ENCODE peak calls at places on chromosome 21, in five cellular contexts. O is heart left ventricle; P is CD4-positive, alpha-beta memory T cell; K is mucosa of descending colon; W is cardiac muscle cell. X is an unnamed sample.

GRCh38 chr21:27104749-27105439 is 138.0 kb upstream of the ADAMTS5 start:
- DNase-seq in O (no peak), P (no peak), K (no peak), W (peak), X (peak)

GRCh38 chr21:43906585-43907370 is 41.8 kb downstream of the AGPAT3 start:
- DNase-seq in O (no peak), P (no peak), K (no peak), W (no peak), X (no peak)

GRCh38 chr21:41677671-41678015 is 89.2 kb downstream of the RIPK4 start:
- DNase-seq in O (no peak), P (no peak), K (no peak), W (no peak), X (no peak)

GRCh38 chr21:32538147-32538792 is 47.1 kb downstream of the TCP10L start:
- DNase-seq in O (no peak), P (peak), K (no peak), W (no peak), X (peak)

GRCh38 chr21:26909972-26910371 is 56.9 kb downstream of the ADAMTS5 start:
- DNase-seq in O (no peak), P (no peak), K (no peak), W (peak), X (peak)

GRCh38 chr21:42125571-42126544 is 54.7 kb downstream of the UMODL1 start:
- DNase-seq in O (peak), P (no peak), K (no peak), W (peak), X (peak)

GRCh38 chr21:44082648-44083436 is 24.4 kb upstream of the PWP2 start:
- DNase-seq in O (no peak), P (no peak), K (no peak), W (no peak), X (no peak)

GRCh38 chr21:41491412-41491811 is 16.5 kb downstream of the TMPRSS2 start:
- DNase-seq in O (no peak), P (no peak), K (no peak), W (no peak), X (no peak)

GRCh38 chr21:17783816-17784598 is 35.1 kb downstream of the C21orf91 start:
- DNase-seq in O (no peak), P (peak), K (no peak), W (no peak), X (no peak)

GRCh38 chr21:16865612-16866011 is 647.2 kb upstream of the CXADR start:
- DNase-seq in O (no peak), P (no peak), K (no peak), W (no peak), X (peak)

GRCh38 chr21:31813873-31814272 is 58.9 kb upstream of the HUNK start:
- DNase-seq in O (no peak), P (no peak), K (no peak), W (no peak), X (no peak)

GRCh38 chr21:41877901-41878830 is 978 bp downstream of the PRDM15 start:
- DNase-seq in O (no peak), P (peak), K (peak), W (peak), X (peak)

GRCh38 chr21:15520811-15521643 is 208.8 kb upstream of the USP25 start:
- DNase-seq in O (no peak), P (peak), K (no peak), W (no peak), X (peak)

GRCh38 chr21:32741336-32741735 is 13.5 kb upstream of the SYNJ1 start:
- DNase-seq in O (no peak), P (no peak), K (no peak), W (no peak), X (no peak)

GRCh38 chr21:35249636-35250035 is 200.5 kb upstream of the RUNX1 start:
- DNase-seq in O (no peak), P (no peak), K (no peak), W (no peak), X (no peak)

GRCh38 chr21:26965567-26966359 is 1.1 kb downstream of the ADAMTS5 start:
- DNase-seq in O (peak), P (no peak), K (peak), W (peak), X (peak)

GRCh38 chr21:35651166-35651565 is 409.2 kb downstream of the SETD4 start:
- DNase-seq in O (no peak), P (no peak), K (no peak), W (no peak), X (no peak)

GRCh38 chr21:27320868-27321267 is 354.0 kb upstream of the ADAMTS5 start:
- DNase-seq in O (no peak), P (no peak), K (no peak), W (no peak), X (no peak)

GRCh38 chr21:14814282-14814681 is 250.5 kb downstream of the NRIP1 start:
- DNase-seq in O (no peak), P (no peak), K (no peak), W (no peak), X (no peak)

GRCh38 chr21:14754259-14754604 is 208.1 kb upstream of the SAMSN1 start:
- DNase-seq in O (no peak), P (no peak), K (no peak), W (no peak), X (no peak)

GRCh38 chr21:41663805-41664788 is 102.8 kb downstream of the RIPK4 start:
- DNase-seq in O (no peak), P (no peak), K (peak), W (no peak), X (peak)

GRCh38 chr21:29208666-29209059 is 78.2 kb downstream of the MAP3K7CL start:
- DNase-seq in O (no peak), P (no peak), K (no peak), W (peak), X (peak)
- H3K4me3 ChIP-seq in O (no peak), P (no peak), K (no peak), W (no peak), X (no peak)

DNA sequence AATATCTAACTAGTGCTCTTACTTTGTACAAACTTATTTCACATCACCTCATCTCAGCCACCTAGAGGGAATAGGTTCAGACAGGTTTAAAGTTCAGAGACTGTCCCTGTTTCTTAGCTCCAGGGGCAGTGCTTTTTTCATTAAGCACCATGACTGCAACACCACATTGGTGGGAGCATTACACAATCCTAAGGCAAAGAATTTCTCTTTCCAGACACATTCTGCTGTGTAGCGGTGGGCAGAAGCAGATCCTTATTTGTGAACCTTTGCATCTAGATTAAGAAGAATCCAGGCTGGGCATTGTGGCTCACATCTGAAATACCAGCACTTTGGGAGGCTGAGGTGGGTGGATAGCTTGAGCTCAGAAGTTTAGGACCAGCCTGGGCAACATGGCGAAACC is 16.1 kb downstream of the LCA5L start:
- DNase-seq in O (no peak), P (no peak), K (no peak), W (no peak), X (peak)
- H3K4me3 ChIP-seq in O (no peak), P (no peak), K (no peak), W (no peak), X (no peak)

GRCh38 chr21:25887646-25888321 is 153.0 kb downstream of the GABPA start:
- DNase-seq in O (no peak), P (no peak), K (no peak), W (no peak), X (no peak)
- H3K4me3 ChIP-seq in O (no peak), P (no peak), K (no peak), W (no peak), X (no peak)

GRCh38 chr21:38489283-38489677 is 9.0 kb downstream of the ERG start:
- DNase-seq in O (no peak), P (no peak), K (no peak), W (no peak), X (no peak)
- H3K4me3 ChIP-seq in O (no peak), P (no peak), K (no peak), W (no peak), X (no peak)

DNA sequence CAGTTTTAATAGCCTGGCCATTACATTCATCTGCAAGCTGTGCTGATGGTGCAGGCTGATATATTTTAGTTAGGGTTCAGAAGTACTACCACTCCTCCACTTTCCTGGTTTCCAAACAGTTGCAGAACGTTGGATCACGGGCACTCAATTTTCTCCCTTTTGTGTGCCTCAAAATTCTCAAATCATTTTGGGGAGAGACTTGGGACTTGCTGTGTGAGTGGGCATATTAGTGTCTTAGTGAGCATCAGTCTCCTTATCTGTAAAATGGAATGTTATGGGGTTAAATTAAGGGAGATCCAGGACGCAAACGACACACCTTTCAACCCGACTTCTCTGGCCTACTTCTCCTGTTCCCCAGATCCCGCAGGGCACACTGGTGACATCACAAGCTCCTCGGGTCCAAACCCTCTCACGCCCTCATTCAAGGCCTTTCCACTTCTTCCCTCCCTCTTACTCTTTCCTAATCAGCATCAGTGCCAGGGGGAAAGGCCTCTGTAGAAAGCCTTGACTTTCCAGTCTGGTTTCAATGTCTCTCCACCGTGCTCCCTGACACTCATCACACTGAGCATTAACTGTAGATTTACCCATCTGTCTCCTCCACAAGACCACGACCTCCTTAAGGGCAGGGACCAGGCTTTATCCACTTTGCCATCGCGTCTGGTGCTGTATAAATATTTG is 1.2 kb downstream of the PIGP start:
- DNase-seq in O (no peak), P (no peak), K (peak), W (peak), X (peak)
- H3K4me3 ChIP-seq in O (peak), P (peak), K (peak), W (peak), X (peak)

GRCh38 chr21:38914071-38914491 is 108.4 kb downstream of the ETS2 start:
- DNase-seq in O (no peak), P (no peak), K (no peak), W (no peak), X (no peak)

GRCh38 chr21:38911523-38912354 is 106.0 kb downstream of the ETS2 start:
- DNase-seq in O (no peak), P (no peak), K (no peak), W (no peak), X (no peak)

GRCh38 chr21:38913120-38913975 is 107.6 kb downstream of the ETS2 start:
- DNase-seq in O (peak), P (no peak), K (peak), W (peak), X (peak)

GRCh38 chr21:38912355-38912619 is 106.6 kb downstream of the ETS2 start:
- DNase-seq in O (no peak), P (no peak), K (no peak), W (no peak), X (no peak)

GRCh38 chr21:38912789-38913119 is 107.0 kb downstream of the ETS2 start:
- DNase-seq in O (no peak), P (no peak), K (no peak), W (no peak), X (no peak)
- H3K4me3 ChIP-seq in O (peak), P (no peak), K (no peak), W (no peak), X (peak)

GRCh38 chr21:36704958-36705678 is 6.2 kb downstream of the SIM2 start:
- DNase-seq in O (no peak), P (no peak), K (no peak), W (no peak), X (no peak)
- H3K4me3 ChIP-seq in O (no peak), P (no peak), K (no peak), W (no peak), X (no peak)

GRCh38 chr21:45459171-45460010 is 54.4 kb downstream of the COL18A1 start:
- DNase-seq in O (peak), P (no peak), K (no peak), W (no peak), X (no peak)

GRCh38 chr21:45457832-45458172 is 52.8 kb downstream of the COL18A1 start:
- DNase-seq in O (peak), P (no peak), K (peak), W (no peak), X (no peak)

GRCh38 chr21:45460011-45460565 is 55.1 kb downstream of the COL18A1 start:
- DNase-seq in O (peak), P (no peak), K (no peak), W (no peak), X (no peak)

GRCh38 chr21:45457161-45457831 is 52.3 kb downstream of the COL18A1 start:
- DNase-seq in O (peak), P (no peak), K (no peak), W (no peak), X (no peak)

DNA sequence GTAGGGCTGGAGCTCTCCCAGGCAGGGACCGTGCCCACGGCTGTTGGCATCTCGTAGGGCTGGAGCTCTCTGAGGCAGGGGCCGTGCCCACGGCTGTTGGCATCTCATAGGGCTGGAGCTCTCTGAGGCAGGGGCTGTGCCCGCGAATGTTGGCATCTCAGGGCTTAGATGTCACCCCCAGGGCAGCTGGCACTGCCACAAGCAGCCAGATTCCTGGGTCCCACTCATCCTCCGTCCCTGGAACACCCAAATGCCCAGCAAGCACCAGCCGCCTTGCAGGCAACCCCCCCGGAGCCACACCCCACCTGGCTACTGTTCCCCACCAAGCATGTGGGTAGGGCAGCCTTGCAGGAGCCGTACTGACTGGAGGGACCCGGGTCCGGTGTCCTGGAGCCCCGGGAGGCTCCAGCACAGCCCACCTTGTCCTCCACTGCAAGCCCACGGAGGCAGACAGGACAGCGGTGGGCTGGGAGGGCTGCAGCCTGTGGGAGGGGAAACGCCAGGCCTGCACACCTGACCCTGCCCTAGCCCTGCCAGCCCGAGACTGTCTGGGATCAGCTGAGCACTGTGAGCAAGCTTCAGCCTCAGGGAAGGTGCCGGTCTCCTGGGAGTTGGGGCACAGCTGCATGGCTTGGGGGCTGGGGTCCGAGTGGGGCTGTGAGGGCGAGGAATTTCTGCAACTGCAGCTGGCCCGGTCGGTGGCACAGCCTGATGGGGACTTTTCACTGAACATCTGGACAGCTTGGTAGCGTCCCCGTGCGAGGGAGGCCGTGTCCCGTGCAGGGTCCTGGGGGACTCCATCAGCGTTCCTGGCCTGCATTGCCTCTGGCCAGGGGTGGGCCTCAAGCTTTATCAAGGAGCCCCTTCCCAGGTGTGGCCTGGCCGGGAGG is 53.6 kb downstream of the COL18A1 start:
- DNase-seq in O (peak), P (no peak), K (no peak), W (no peak), X (no peak)
- H3K4me3 ChIP-seq in O (no peak), P (no peak), K (no peak), W (no peak), X (no peak)

GRCh38 chr21:36994501-36995189 is 11.9 kb upstream of the RIPPLY3 start:
- DNase-seq in O (no peak), P (peak), K (no peak), W (peak), X (peak)
- H3K4me3 ChIP-seq in O (no peak), P (no peak), K (no peak), W (no peak), X (peak)

DNA sequence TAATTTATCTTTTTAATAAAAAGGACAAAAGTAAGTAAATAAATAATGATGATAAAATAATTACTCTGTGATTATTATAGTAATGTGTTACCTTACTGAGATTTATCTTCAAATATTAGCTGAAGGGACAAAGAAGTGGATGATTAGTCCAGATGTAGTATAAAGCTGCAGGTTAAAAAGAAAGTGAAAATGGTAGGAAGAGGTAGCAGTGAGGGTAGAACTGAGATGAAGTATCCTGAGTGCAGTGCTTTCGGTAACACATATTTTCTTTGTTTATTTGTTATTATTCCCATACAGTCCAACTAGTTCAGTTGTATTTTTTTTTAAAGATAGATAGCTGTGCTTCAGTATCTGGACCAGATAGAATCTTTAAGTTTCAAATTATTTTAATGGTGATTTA is 1203.5 kb downstream of the NCAM2 start:
- DNase-seq in O (no peak), P (no peak), K (no peak), W (no peak), X (no peak)
- H3K4me3 ChIP-seq in O (no peak), P (no peak), K (no peak), W (no peak), X (no peak)

X was measured in choroid plexus epithelial cell.